ENCODE peak calls at places on chromosomes 5 and 9, in seven cellular contexts. V is ovary; N is tibial nerve; R is CD8-positive, alpha-beta T cell; D is SK-N-SH; S is fibroblast of lung; F is suprapubic skin. B is an unnamed sample.

GRCh38 chr9:7336356-7337075 is 463.1 kb downstream of the DMAC1 start:
- DNase-seq in R (no peak), F (no peak), D (no peak), S (no peak), V (no peak), N (no peak), B (no peak)

GRCh38 chr5:143031781-143032724 is 261.9 kb downstream of the ARHGAP26 start:
- DNase-seq in V (no peak), N (no peak), D (peak; percentile 33), S (no peak), F (no peak), R (no peak), B (no peak)

GRCh38 chr5:150457112-150457511 is 7.6 kb upstream of the RPS14 start:
- DNase-seq in F (no peak), R (no peak), V (no peak), D (no peak), S (no peak), N (no peak), B (no peak)

GRCh38 chr9:127136880-127137639 is 14.6 kb upstream of the ANGPTL2 start:
- DNase-seq in F (no peak), S (no peak), R (no peak), V (peak; percentile 5), D (no peak), N (no peak), B (no peak)

GRCh38 chr9:126500600-126501382 is 112.9 kb upstream of the LMX1B start:
- DNase-seq in R (peak; percentile 42), F (peak; percentile 83), S (peak; percentile 65), V (peak; percentile 75), N (peak; percentile 46), D (peak; percentile 95), B (no peak)

GRCh38 chr5:112257961-112258360 is 161.1 kb downstream of the EPB41L4A start:
- DNase-seq in V (no peak), N (no peak), D (no peak), R (no peak), F (no peak), S (no peak), B (no peak)

GRCh38 chr5:173454381-173454763 is 126.2 kb upstream of the STC2 start:
- DNase-seq in N (no peak), R (no peak), S (peak; percentile 68), D (no peak), V (no peak), F (no peak), B (no peak)

GRCh38 chr9:116149844-116150243 is 3.7 kb upstream of the PAPPA start:
- DNase-seq in D (peak; percentile 53), V (no peak), R (no peak), F (no peak), N (no peak), S (no peak), B (no peak)

GRCh38 chr5:59188415-59189225 is 605.7 kb downstream of the RAB3C start:
- DNase-seq in F (peak; percentile 79), S (peak; percentile 63), D (peak; percentile 52), V (peak; percentile 59), N (peak; percentile 50), R (peak; percentile 8), B (no peak)

GRCh38 chr5:71482132-71482531 is 26.7 kb downstream of the BDP1 start:
- DNase-seq in N (no peak), R (no peak), V (peak; percentile 42), F (no peak), S (peak; percentile 56), D (no peak), B (no peak)

GRCh38 chr5:172984244-172984953 is 828 bp downstream of the ATP6V0E1 start:
- DNase-seq in S (peak; percentile 92), R (peak; percentile 61), F (peak; percentile 90), N (peak; percentile 56), D (peak; percentile 82), V (peak; percentile 53), B (peak; percentile 79)

GRCh38 chr5:126961128-126961527 is 69.2 kb downstream of the MARCHF3 start:
- DNase-seq in S (no peak), R (no peak), F (no peak), D (no peak), V (no peak), N (no peak), B (no peak)

GRCh38 chr5:168126606-168127005 is 164.8 kb upstream of the WWC1 start:
- DNase-seq in R (no peak), D (no peak), F (no peak), V (no peak), N (no peak), S (no peak), B (no peak)

GRCh38 chr5:110900829-110901228 is 162.0 kb downstream of the SLC25A46 start:
- DNase-seq in F (no peak), N (no peak), V (no peak), D (no peak), R (no peak), S (peak; percentile 99), B (peak; percentile 69)

GRCh38 chr9:114097613-114098020 is 1.5 kb downstream of the KIF12 start:
- DNase-seq in S (peak; percentile 31), N (no peak), D (peak; percentile 56), F (peak; percentile 65), V (no peak), R (no peak), B (no peak)
- TF ChIP-seq CTCF in S (no peak), N (no peak), D (no peak), F (no peak), V (no peak), R (no peak), B (no peak)

GRCh38 chr9:111959468-111959941 is 62.9 kb downstream of the UGCG start:
- DNase-seq in F (peak; percentile 79), V (no peak), R (no peak), D (no peak), S (peak; percentile 92), N (no peak), B (peak; percentile 88)

GRCh38 chr9:111955048-111955447 is 58.4 kb downstream of the UGCG start:
- DNase-seq in R (no peak), V (no peak), D (no peak), F (no peak), N (no peak), S (no peak), B (no peak)

GRCh38 chr9:111959960-111960359 is 63.3 kb downstream of the UGCG start:
- DNase-seq in F (no peak), V (no peak), S (peak; percentile 80), D (no peak), R (no peak), N (no peak), B (no peak)

GRCh38 chr9:111961011-111961410 is 64.4 kb downstream of the UGCG start:
- DNase-seq in F (no peak), R (no peak), S (peak; percentile 82), N (no peak), D (no peak), V (no peak), B (no peak)

GRCh38 chr9:111957856-111958631 is 61.4 kb downstream of the UGCG start:
- DNase-seq in S (peak; percentile 99), D (no peak), R (no peak), N (no peak), V (no peak), F (no peak), B (peak; percentile 97)
- H3K4me3 ChIP-seq in S (peak overlapping the region; percentile 20), D (peak overlapping the region; percentile 41), R (no peak overlapping the region), N (peak overlapping the region; percentile 3), V (no peak overlapping the region), F (peak overlapping the region; percentile 14), B (peak overlapping the region; percentile 3)

DNA sequence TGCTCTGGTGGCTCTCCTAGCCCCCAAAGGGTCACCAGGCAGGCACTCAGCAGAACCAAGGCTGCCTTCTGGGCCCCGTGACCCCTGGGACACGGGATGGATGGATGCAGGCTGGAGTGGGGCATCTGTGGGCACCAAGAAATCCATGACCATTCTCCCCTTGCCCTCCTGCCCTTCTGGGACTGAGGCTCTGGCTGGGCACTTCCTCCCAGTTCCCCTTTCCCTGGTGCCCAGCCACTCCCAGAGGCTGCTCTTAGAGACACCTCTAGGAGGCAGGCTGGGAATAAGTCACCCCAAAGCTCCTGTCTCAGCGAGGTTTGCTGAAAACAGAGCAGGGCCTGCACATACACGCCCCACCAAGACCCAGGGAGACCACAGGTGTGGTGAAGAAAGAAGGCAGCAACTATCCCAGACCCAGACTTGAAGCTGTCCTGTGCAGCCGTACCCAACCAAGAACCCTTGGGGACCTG is 943 bp downstream of the STING1 start:
- DNase-seq in D (peak; percentile 31), F (no peak), R (no peak), N (no peak), V (peak; percentile 30), S (no peak), B (no peak)
- TF ChIP-seq CTCF in D (peak; percentile 40), F (no peak), R (no peak), N (no peak), V (no peak), S (peak; percentile 28), B (peak; percentile 47)

GRCh38 chr5:122921826-122922225 is 76.4 kb downstream of the SNX24 start:
- DNase-seq in R (no peak), S (peak; percentile 18), V (no peak), N (no peak), F (no peak), D (no peak), B (peak; percentile 2)
- H3K4me3 ChIP-seq in R (no peak overlapping the region), S (no peak overlapping the region), V (no peak overlapping the region), N (no peak overlapping the region), F (no peak overlapping the region), D (no peak overlapping the region), B (no peak overlapping the region)

DNA sequence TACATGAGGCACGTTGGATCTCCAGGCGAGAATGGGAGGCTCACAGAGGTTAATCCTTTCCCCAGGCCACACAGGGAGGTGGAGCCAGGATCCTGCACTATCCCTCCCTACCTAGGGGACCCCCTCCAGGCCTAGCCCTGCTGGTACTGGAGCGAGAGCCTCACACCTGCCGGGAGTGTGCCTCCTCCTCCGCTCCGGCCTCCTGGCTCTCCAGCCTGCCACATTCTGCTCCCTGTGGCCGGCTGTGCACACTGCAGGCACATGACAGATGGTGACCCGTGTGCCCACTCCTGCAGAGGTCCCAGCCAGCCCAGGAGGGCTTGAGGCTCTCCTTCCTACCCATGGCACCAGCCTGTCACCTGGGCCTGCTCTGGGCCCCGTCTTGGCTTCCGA is 93.4 kb downstream of the RXRA start:
- DNase-seq in V (no peak), N (no peak), R (no peak), D (peak; percentile 83), S (no peak), F (no peak), B (no peak)
- TF ChIP-seq CTCF in V (no peak), N (no peak), R (no peak), D (peak; percentile 34), S (peak; percentile 41), F (peak; percentile 28), B (peak; percentile 42)

DNA sequence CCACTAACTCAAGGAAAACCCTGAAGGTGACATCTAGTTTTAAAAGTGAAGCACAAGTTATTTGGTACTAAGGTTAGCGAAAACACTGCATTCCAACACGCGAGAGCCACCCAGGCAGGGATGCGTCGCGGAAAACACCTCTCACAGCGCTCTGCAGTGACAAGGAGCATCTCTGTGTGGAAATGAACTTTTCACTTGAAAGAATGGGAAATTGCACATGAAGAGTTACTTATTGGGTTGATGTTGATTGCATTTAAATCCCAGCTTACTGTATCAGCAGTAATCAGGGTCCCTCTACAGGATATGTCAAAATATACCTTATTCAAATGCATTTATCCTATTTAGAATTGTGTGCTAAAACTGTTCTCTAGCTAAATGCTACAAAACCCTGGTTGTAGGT is 144.4 kb downstream of the BNC2 start:
- DNase-seq in N (no peak), S (peak; percentile 61), D (peak; percentile 20), R (no peak), F (no peak), V (no peak), B (no peak)
- H3K4me3 ChIP-seq in N (peak overlapping the region; percentile 55), S (peak overlapping the region; percentile 71), D (peak overlapping the region; percentile 66), R (no peak overlapping the region), F (peak overlapping the region; percentile 74), V (peak overlapping the region; percentile 53), B (peak overlapping the region; percentile 63)

GRCh38 chr9:32581512-32582143 is 8.7 kb upstream of the NDUFB6 start:
- DNase-seq in V (no peak), S (peak; percentile 67), N (no peak), R (no peak), D (peak; percentile 60), F (no peak), B (no peak)
- TF ChIP-seq CTCF in V (no peak), S (peak; percentile 73), N (peak; percentile 38), R (peak; percentile 47), D (peak; percentile 75), F (peak; percentile 6), B (peak; percentile 62)